ENCODE peak calls at places on chromosome 7, in six cellular contexts. B is activated CD4-positive, alpha-beta T cell treated with anti-CD3 and anti-CD28 coated beads, Interleukin-2, amount 50 U/mL, for 24 hours; O is GM13976; T is stimulated activated naive CD8-positive, alpha-beta T cell treated with anti-CD3 and anti-CD28 coated beads, Interleukin-15, amount 100 ng/mL, for 72 hours; J is smooth muscle cell of the brain vasculature; W is NAMALWA. N is an unnamed sample.

GRCh38 chr7:151431768-151432311 is 8.1 kb downstream of the CRYGN start:
- DNase-seq in B (no peak), O (peak), T (no peak), J (no peak), W (no peak), N (no peak)

GRCh38 chr7:123797673-123798526 is 47.1 kb upstream of the HYAL4 start:
- DNase-seq in B (no peak), O (peak), T (no peak), J (peak), W (peak), N (no peak)

GRCh38 chr7:156167987-156168386 is 355.7 kb upstream of the SHH start:
- DNase-seq in B (no peak), O (no peak), T (no peak), J (no peak), W (no peak), N (no peak)

GRCh38 chr7:49773082-49773938 is at the start of gene VWC2:
- DNase-seq in B (no peak), O (peak), T (no peak), J (no peak), W (no peak), N (peak)

GRCh38 chr7:6623589-6624245 is 8.3 kb downstream of the ZNF853 start:
- DNase-seq in B (no peak), O (no peak), T (peak), J (no peak), W (peak), N (no peak)

GRCh38 chr7:25847331-25848070 is 304.5 kb upstream of the NFE2L3 start:
- DNase-seq in B (no peak), O (no peak), T (no peak), J (no peak), W (no peak), N (no peak)

GRCh38 chr7:93530701-93531100 is 43.8 kb downstream of the CALCR start:
- DNase-seq in B (no peak), O (no peak), T (no peak), J (no peak), W (peak), N (no peak)

GRCh38 chr7:36487756-36488336 is 98.2 kb downstream of the ANLN start:
- DNase-seq in B (no peak), O (peak), T (peak), J (peak), W (peak), N (no peak)

GRCh38 chr7:158295966-158296797 is 291.4 kb downstream of the PTPRN2 start:
- DNase-seq in B (no peak), O (no peak), T (no peak), J (no peak), W (no peak), N (no peak)

GRCh38 chr7:77538186-77538907 is 1.3 kb downstream of the PTPN12 start:
- DNase-seq in B (no peak), O (peak), T (peak), J (peak), W (peak), N (peak)

GRCh38 chr7:6221340-6222319 is 50.8 kb downstream of the CYTH3 start:
- DNase-seq in B (no peak), O (peak), T (peak), J (no peak), W (no peak), N (no peak)

GRCh38 chr7:26454180-26454579 is 162.5 kb downstream of the SNX10 start:
- DNase-seq in B (no peak), O (no peak), T (no peak), J (no peak), W (no peak), N (no peak)

GRCh38 chr7:130154501-130155317 is 50.5 kb downstream of the TMEM209 start:
- DNase-seq in B (no peak), O (no peak), T (no peak), J (no peak), W (peak), N (no peak)

N was measured in left cardiac atrium.